ENCODE peak calls at places on chromosomes 11 and 22, in six cellular contexts. J is tibial nerve, I is right lobe of liver, D is BJ, W is heart left ventricle, T is foreskin fibroblast. S is an unnamed sample.

GRCh38 chr11:110711776-110712642 is at the start of gene ARHGAP20:
- DNase-seq in J (peak), T (peak), I (peak), D (no peak), W (peak), S (no peak)

GRCh38 chr11:69373251-69373635 is 79.3 kb downstream of the MYEOV start:
- DNase-seq in D (no peak), I (no peak), W (no peak), T (no peak), J (no peak), S (no peak)

GRCh38 chr22:33757443-33758124 is 162.7 kb downstream of the LARGE1 start:
- DNase-seq in W (no peak), I (peak), T (no peak), D (no peak), J (no peak), S (no peak)

GRCh38 chr11:130413383-130414106 is 14.9 kb downstream of the ADAMTS8 start:
- DNase-seq in D (no peak), T (peak), W (no peak), I (no peak), J (no peak), S (peak)

GRCh38 chr11:22407899-22408298 is 69.7 kb downstream of the SLC17A6 start:
- DNase-seq in I (no peak), D (no peak), J (no peak), W (no peak), T (no peak), S (no peak)

GRCh38 chr11:8948901-8949300 is 6.1 kb upstream of the ASCL3 start:
- DNase-seq in T (no peak), I (no peak), J (no peak), D (no peak), W (no peak), S (no peak)

GRCh38 chr11:19472679-19473078 is 231.9 kb upstream of the E2F8 start:
- DNase-seq in W (no peak), J (no peak), T (peak), D (no peak), I (no peak), S (no peak)

GRCh38 chr11:64013141-64013896 is 22.4 kb upstream of the FLRT1 start:
- DNase-seq in J (no peak), I (no peak), T (no peak), W (no peak), D (no peak), S (no peak)

GRCh38 chr11:119809346-119809745 is 80.3 kb upstream of the NECTIN1 start:
- DNase-seq in I (no peak), W (no peak), J (no peak), D (no peak), T (no peak), S (no peak)

GRCh38 chr22:44192811-44193536 is 12.2 kb downstream of the PARVG start:
- DNase-seq in J (no peak), W (no peak), T (no peak), D (no peak), I (peak), S (no peak)

GRCh38 chr11:7480132-7480531 is 5.2 kb upstream of the OLFML1 start:
- DNase-seq in T (peak), J (no peak), W (no peak), I (no peak), D (no peak), S (peak)

GRCh38 chr11:48093795-48094642 is 113.7 kb downstream of the PTPRJ start:
- DNase-seq in I (peak), J (no peak), W (no peak), T (peak), D (no peak), S (peak)

GRCh38 chr11:12723410-12724297 is 49.4 kb downstream of the TEAD1 start:
- DNase-seq in T (no peak), J (no peak), W (no peak), I (no peak), D (no peak), S (no peak)

GRCh38 chr11:123521930-123522329 is 91.9 kb downstream of the GRAMD1B start:
- DNase-seq in D (no peak), W (no peak), T (no peak), I (no peak), J (no peak), S (no peak)

GRCh38 chr11:121494355-121495099 is 41.8 kb upstream of the SORL1-AS1 start:
- DNase-seq in T (no peak), W (no peak), I (no peak), D (no peak), J (no peak), S (no peak)

GRCh38 chr11:10307022-10307410 is 2.1 kb downstream of the ADM start:
- DNase-seq in D (no peak), W (no peak), I (no peak), T (no peak), J (no peak), S (no peak)

GRCh38 chr11:35814720-35815305 is 129.0 kb upstream of the LDLRAD3 start:
- DNase-seq in T (peak), I (no peak), J (no peak), W (no peak), D (no peak), S (peak)

GRCh38 chr22:46923394-46923793 is 160.9 kb downstream of the TBC1D22A start:
- DNase-seq in I (no peak), T (no peak), J (no peak), W (no peak), D (no peak), S (no peak)

GRCh38 chr11:134995746-134996145 is 583.7 kb upstream of the B3GAT1 start:
- DNase-seq in W (no peak), I (no peak), T (no peak), J (no peak), D (no peak), S (no peak)

GRCh38 chr11:113242767-113243397 is 71.5 kb upstream of the TTC12 start:
- DNase-seq in T (peak), J (peak), I (no peak), W (no peak), D (no peak), S (peak)

GRCh38 chr11:10351768-10352641 is 47.1 kb downstream of the ADM start:
- DNase-seq in D (peak), I (peak), T (peak), J (no peak), W (peak), S (no peak)

GRCh38 chr11:128290106-128290840 is 297.1 kb downstream of the ETS1 start:
- DNase-seq in T (peak), D (peak), I (no peak), J (peak), W (peak), S (no peak)

GRCh38 chr22:40270748-40271373 is 75.4 kb upstream of the ADSL start:
- DNase-seq in T (no peak), W (no peak), D (no peak), I (no peak), J (no peak), S (no peak)

GRCh38 chr11:45182902-45183301 is 36.5 kb downstream of the PRDM11 start:
- DNase-seq in W (peak), J (no peak), D (no peak), T (peak), I (no peak), S (no peak)

GRCh38 chr11:2766166-2766565 is 66.4 kb upstream of the KCNQ1OT1 start:
- DNase-seq in T (no peak), J (no peak), D (no peak), W (no peak), I (no peak), S (no peak)

GRCh38 chr22:19955241-19956128 is 13.9 kb upstream of the TXNRD2 start:
- DNase-seq in D (no peak), W (peak), T (no peak), J (no peak), I (peak), S (no peak)

GRCh38 chr11:120750647-120751419 is 239.3 kb downstream of the GRIK4 start:
- DNase-seq in I (no peak), J (no peak), D (no peak), T (no peak), W (no peak), S (no peak)

GRCh38 chr11:10298342-10298741 is 4.3 kb upstream of the SBF2 start:
- DNase-seq in D (no peak), I (no peak), J (no peak), W (no peak), T (peak), S (no peak)

GRCh38 chr11:80297808-80298460 is 857.1 kb upstream of the TENM4 start:
- DNase-seq in D (no peak), W (no peak), I (no peak), T (no peak), J (no peak), S (peak)

GRCh38 chr11:8256271-8257002 is 7.2 kb downstream of the LMO1 start:
- DNase-seq in J (no peak), D (no peak), I (no peak), W (no peak), T (no peak), S (no peak)

GRCh38 chr11:5923789-5924188 is 18.3 kb upstream of the OR56A3 start:
- DNase-seq in D (no peak), W (no peak), T (no peak), J (no peak), I (no peak), S (no peak)

GRCh38 chr11:72085836-72086475 is 5.3 kb downstream of the LRRC51 start:
- DNase-seq in D (no peak), W (no peak), T (no peak), J (no peak), I (no peak), S (no peak)

GRCh38 chr22:42817556-42817955 is 39.5 kb downstream of the ARFGAP3 start:
- DNase-seq in J (no peak), W (no peak), D (no peak), T (no peak), I (no peak), S (no peak)
- H3K4me3 ChIP-seq in J (no peak), W (no peak), D (no peak), T (no peak), I (no peak), S (no peak)

GRCh38 chr11:85182437-85183109 is 444.6 kb downstream of the DLG2 start:
- DNase-seq in W (no peak), J (no peak), I (no peak), T (no peak), D (no peak), S (peak)
- TF ChIP-seq CTCF in W (peak), J (peak), I (no peak), T (peak), D (no peak), S (peak)

GRCh38 chr22:36856792-36857135 is 4.0 kb upstream of the NCF4 start:
- DNase-seq in T (no peak), J (no peak), W (no peak), D (no peak), I (no peak), S (no peak)
- H3K4me3 ChIP-seq in T (no peak), J (no peak), W (no peak), D (no peak), I (no peak), S (no peak)

GRCh38 chr22:35460678-35461077 is 60.7 kb downstream of the MCM5 start:
- DNase-seq in W (no peak), D (no peak), T (no peak), I (no peak), J (no peak), S (no peak)
- TF ChIP-seq CTCF in W (no peak), D (no peak), T (no peak), I (no peak), J (no peak), S (no peak)

DNA sequence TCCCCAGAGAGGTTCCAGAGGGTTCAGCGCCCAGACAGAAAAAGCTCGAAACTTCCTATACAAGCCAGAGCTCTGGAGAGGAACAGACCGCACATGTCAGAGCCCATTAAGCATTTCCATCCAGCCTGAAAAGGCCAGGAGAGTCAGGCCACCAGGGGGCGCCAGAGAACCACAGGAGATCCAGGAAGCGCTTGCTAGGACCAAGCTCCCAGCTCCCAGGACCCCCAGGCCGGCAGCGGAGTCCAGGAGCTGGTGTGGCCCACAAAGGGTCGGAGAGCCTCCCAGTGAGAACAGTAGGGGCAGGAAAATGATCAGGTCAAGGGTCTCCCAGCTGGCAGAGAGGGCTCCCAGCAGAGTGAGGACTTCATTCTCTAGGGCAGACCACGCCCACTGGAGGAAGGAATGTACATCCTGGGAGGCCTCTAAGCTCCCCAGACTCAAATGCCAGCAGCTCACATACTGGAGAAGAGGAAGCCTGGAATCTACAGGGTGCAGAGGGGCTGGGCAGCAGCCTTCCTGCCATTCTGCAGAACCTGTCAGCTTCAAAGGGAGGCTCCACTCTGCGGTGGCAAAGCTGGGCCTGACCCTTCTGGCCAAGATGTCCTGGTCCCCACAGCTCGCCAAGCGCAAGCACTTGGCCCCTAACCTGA is 2.1 kb upstream of the MEI1 start:
- DNase-seq in J (peak), T (peak), I (peak), W (peak), D (peak), S (peak)
- H3K4me3 ChIP-seq in J (no peak), T (no peak), I (peak), W (no peak), D (no peak), S (peak)

DNA sequence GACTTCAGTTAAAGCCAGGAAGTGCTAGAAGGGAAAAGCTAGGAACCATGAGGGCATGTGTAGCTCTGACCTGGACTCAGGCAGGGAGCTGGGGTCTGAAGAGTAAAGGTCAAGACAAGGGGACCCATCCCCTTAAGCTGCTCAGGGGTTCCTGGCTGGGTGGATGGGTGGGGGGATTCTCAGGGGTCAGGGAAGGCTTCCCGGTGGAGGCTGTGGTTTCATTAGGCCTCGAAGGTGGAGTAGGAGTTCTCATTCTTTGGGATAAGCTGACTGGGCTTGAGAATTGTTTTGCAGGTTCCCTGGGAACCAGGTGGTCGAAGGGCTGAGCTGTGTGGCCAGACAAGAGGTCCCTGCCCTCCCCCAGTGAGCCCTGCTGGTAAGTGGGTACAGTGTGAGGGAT is 1.2 kb downstream of the PHETA2 start:
- DNase-seq in D (no peak), W (no peak), J (no peak), T (no peak), I (no peak), S (no peak)
- TF ChIP-seq CTCF in D (no peak), W (no peak), J (no peak), T (no peak), I (no peak), S (no peak)